ENCODE peak calls at places on chromosomes 1 and 21, in seven cellular contexts. One of them, this sample, is unnamed.

GRCh38 chr1:145879775-145880174 is 5.9 kb downstream of the ANKRD35 start:
- DNase-seq in K562: peak; percentile 35
- DNase-seq in heart right ventricle: no peak
- DNase-seq in body of pancreas: no peak
- DNase-seq in mucosa of descending colon: no peak
- DNase-seq in stomach: no peak
- DNase-seq in tibial artery: no peak
- DNase-seq in this sample: no peak

GRCh38 chr1:24635195-24635843 is 7.8 kb upstream of the SRRM1 start:
- DNase-seq in K562: peak; percentile 72
- DNase-seq in heart right ventricle: no peak
- DNase-seq in body of pancreas: peak; percentile 40
- DNase-seq in mucosa of descending colon: peak; percentile 23
- DNase-seq in stomach: no peak
- DNase-seq in tibial artery: no peak
- DNase-seq in this sample: no peak

GRCh38 chr1:228848406-228848805 is 113.1 kb downstream of the RHOU start:
- DNase-seq in K562: no peak
- DNase-seq in heart right ventricle: no peak
- DNase-seq in body of pancreas: no peak
- DNase-seq in mucosa of descending colon: peak; percentile 9
- DNase-seq in stomach: no peak
- DNase-seq in tibial artery: no peak
- DNase-seq in this sample: no peak

GRCh38 chr1:39896909-39897685 is 4.6 kb downstream of the MYCL start:
- DNase-seq in K562: no peak
- DNase-seq in heart right ventricle: no peak
- DNase-seq in body of pancreas: no peak
- DNase-seq in mucosa of descending colon: no peak
- DNase-seq in stomach: no peak
- DNase-seq in tibial artery: no peak
- DNase-seq in this sample: no peak

GRCh38 chr1:26959722-26960624 is at the start of gene KDF1:
- DNase-seq in K562: peak; percentile 67
- DNase-seq in heart right ventricle: no peak
- DNase-seq in body of pancreas: peak; percentile 92
- DNase-seq in mucosa of descending colon: peak; percentile 90
- DNase-seq in stomach: peak; percentile 92
- DNase-seq in tibial artery: no peak
- DNase-seq in this sample: peak; percentile 92

GRCh38 chr1:225762002-225762441 is 15.6 kb upstream of the SRP9 start:
- DNase-seq in K562: no peak
- DNase-seq in heart right ventricle: no peak
- DNase-seq in body of pancreas: no peak
- DNase-seq in mucosa of descending colon: no peak
- DNase-seq in stomach: peak; percentile 7
- DNase-seq in tibial artery: no peak
- DNase-seq in this sample: no peak

GRCh38 chr1:182351790-182352364 is 39.7 kb downstream of the GLUL start:
- DNase-seq in K562: no peak
- DNase-seq in heart right ventricle: no peak
- DNase-seq in body of pancreas: no peak
- DNase-seq in mucosa of descending colon: no peak
- DNase-seq in stomach: no peak
- DNase-seq in tibial artery: no peak
- DNase-seq in this sample: no peak

GRCh38 chr1:185733818-185734709 is at the start of gene HMCN1:
- DNase-seq in K562: peak; percentile 48
- DNase-seq in heart right ventricle: peak; percentile 82
- DNase-seq in body of pancreas: peak; percentile 64
- DNase-seq in mucosa of descending colon: peak; percentile 49
- DNase-seq in stomach: peak; percentile 58
- DNase-seq in tibial artery: peak; percentile 79
- DNase-seq in this sample: peak; percentile 63

GRCh38 chr1:22323846-22324504 is 127.7 kb upstream of the ZBTB40 start:
- DNase-seq in K562: no peak
- DNase-seq in heart right ventricle: no peak
- DNase-seq in body of pancreas: no peak
- DNase-seq in mucosa of descending colon: no peak
- DNase-seq in stomach: peak; percentile 10
- DNase-seq in tibial artery: no peak
- DNase-seq in this sample: no peak

GRCh38 chr1:55378582-55378981 is 163.4 kb upstream of the USP24 start:
- DNase-seq in K562: peak; percentile 52
- DNase-seq in heart right ventricle: no peak
- DNase-seq in body of pancreas: peak; percentile 54
- DNase-seq in mucosa of descending colon: peak; percentile 59
- DNase-seq in stomach: peak; percentile 60
- DNase-seq in tibial artery: no peak
- DNase-seq in this sample: no peak

GRCh38 chr1:27508139-27508665 is 18.2 kb upstream of the WASF2 start:
- DNase-seq in K562: peak; percentile 72
- DNase-seq in heart right ventricle: no peak
- DNase-seq in body of pancreas: no peak
- DNase-seq in mucosa of descending colon: no peak
- DNase-seq in stomach: no peak
- DNase-seq in tibial artery: no peak
- DNase-seq in this sample: peak; percentile 12

GRCh38 chr1:178374016-178374415 is 122.7 kb downstream of the CLEC20A start:
- DNase-seq in K562: no peak
- DNase-seq in heart right ventricle: no peak
- DNase-seq in body of pancreas: no peak
- DNase-seq in mucosa of descending colon: no peak
- DNase-seq in stomach: no peak
- DNase-seq in tibial artery: no peak
- DNase-seq in this sample: no peak

GRCh38 chr21:42376338-42376982 is 10.1 kb upstream of the TFF1 start:
- DNase-seq in K562: peak; percentile 77
- DNase-seq in heart right ventricle: no peak
- DNase-seq in body of pancreas: peak; percentile 43
- DNase-seq in mucosa of descending colon: peak; percentile 64
- DNase-seq in stomach: peak; percentile 88
- DNase-seq in tibial artery: no peak
- DNase-seq in this sample: peak; percentile 50

GRCh38 chr1:901108-901859 is 22.4 kb upstream of the SAMD11 start:
- DNase-seq in K562: peak; percentile 7
- DNase-seq in heart right ventricle: no peak
- DNase-seq in body of pancreas: no peak
- DNase-seq in mucosa of descending colon: no peak
- DNase-seq in stomach: no peak
- DNase-seq in tibial artery: no peak
- DNase-seq in this sample: no peak

GRCh38 chr1:38835230-38835827 is 24.2 kb downstream of the RRAGC start:
- DNase-seq in K562: peak; percentile 71
- DNase-seq in heart right ventricle: no peak
- DNase-seq in body of pancreas: peak; percentile 58
- DNase-seq in mucosa of descending colon: peak; percentile 83
- DNase-seq in stomach: no peak
- DNase-seq in tibial artery: no peak
- DNase-seq in this sample: no peak

GRCh38 chr21:26280715-26281310 is 110.2 kb upstream of the APP start:
- DNase-seq in K562: no peak
- DNase-seq in heart right ventricle: no peak
- DNase-seq in body of pancreas: no peak
- DNase-seq in mucosa of descending colon: no peak
- DNase-seq in stomach: no peak
- DNase-seq in tibial artery: no peak
- DNase-seq in this sample: no peak
- TF ChIP-seq CTCF in K562: no peak
- TF ChIP-seq CTCF in heart right ventricle: no peak
- TF ChIP-seq CTCF in body of pancreas: no peak
- TF ChIP-seq CTCF in mucosa of descending colon: no peak
- TF ChIP-seq CTCF in stomach: no peak
- TF ChIP-seq CTCF in tibial artery: no peak
- TF ChIP-seq CTCF in this sample: no peak

DNA sequence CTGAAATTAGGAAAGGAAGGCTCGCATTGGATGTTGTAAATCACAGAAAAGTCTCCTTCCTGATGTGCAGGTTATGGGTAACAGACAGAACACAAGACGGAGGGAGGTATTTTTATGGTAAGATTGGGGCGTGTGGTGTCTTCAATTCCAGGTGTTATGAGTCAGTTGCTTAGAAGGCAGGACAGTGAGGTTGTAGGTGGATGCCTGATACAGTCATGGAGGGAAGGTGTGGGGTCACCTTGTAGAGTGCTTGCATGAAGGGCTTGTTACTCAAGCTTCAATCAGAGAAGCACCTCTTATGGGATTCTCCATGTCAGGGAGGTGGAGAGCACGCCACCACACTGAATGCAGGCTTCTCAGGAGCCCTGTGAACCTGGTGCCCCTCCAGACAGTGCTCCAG is 63.1 kb downstream of the C1orf21 start:
- DNase-seq in K562: no peak
- DNase-seq in heart right ventricle: no peak
- DNase-seq in body of pancreas: no peak
- DNase-seq in mucosa of descending colon: no peak
- DNase-seq in stomach: no peak
- DNase-seq in tibial artery: no peak
- DNase-seq in this sample: no peak
- H3K4me1 ChIP-seq in K562: no peaks in the 10 kb centered on the region
- H3K4me1 ChIP-seq in heart right ventricle: peaks cover 1% of the 10 kb centered on the region
- H3K4me1 ChIP-seq in body of pancreas: no peaks in the 10 kb centered on the region
- H3K4me1 ChIP-seq in mucosa of descending colon: peaks cover 22% of the 10 kb centered on the region
- H3K4me1 ChIP-seq in stomach: no peaks in the 10 kb centered on the region
- H3K4me1 ChIP-seq in tibial artery: no peaks in the 10 kb centered on the region
- H3K4me1 ChIP-seq in this sample: peaks cover 23% of the 10 kb centered on the region

GRCh38 chr1:90486134-90486824 is 230.8 kb downstream of the BARHL2 start:
- DNase-seq in K562: no peak
- DNase-seq in heart right ventricle: no peak
- DNase-seq in body of pancreas: no peak
- DNase-seq in mucosa of descending colon: no peak
- DNase-seq in stomach: no peak
- DNase-seq in tibial artery: no peak
- DNase-seq in this sample: no peak

GRCh38 chr1:90488451-90488850 is 228.7 kb downstream of the BARHL2 start:
- DNase-seq in K562: no peak
- DNase-seq in heart right ventricle: no peak
- DNase-seq in body of pancreas: no peak
- DNase-seq in mucosa of descending colon: no peak
- DNase-seq in stomach: no peak
- DNase-seq in tibial artery: no peak
- DNase-seq in this sample: no peak

DNA sequence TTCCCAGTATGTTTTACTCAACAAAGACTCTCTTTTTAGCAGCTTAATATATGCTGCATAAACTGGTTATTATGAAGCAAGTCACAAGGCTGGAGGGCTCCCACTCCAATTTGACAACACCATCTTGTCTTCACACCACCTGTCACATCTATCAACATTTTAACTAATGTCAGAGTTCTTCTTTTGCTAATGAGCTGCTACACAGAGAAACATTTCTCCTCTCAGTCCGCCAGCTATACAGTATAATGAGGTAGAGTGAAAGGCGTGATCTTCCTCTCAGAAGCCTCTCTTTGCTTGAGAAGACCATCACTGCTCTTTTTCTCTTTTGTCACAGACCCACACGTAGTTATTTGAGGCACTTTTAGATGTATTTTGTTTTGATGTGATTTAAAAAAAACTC is 230.1 kb downstream of the BARHL2 start:
- DNase-seq in K562: no peak
- DNase-seq in heart right ventricle: no peak
- DNase-seq in body of pancreas: no peak
- DNase-seq in mucosa of descending colon: no peak
- DNase-seq in stomach: no peak
- DNase-seq in tibial artery: no peak
- DNase-seq in this sample: no peak
- TF ChIP-seq CTCF in K562: no peak
- TF ChIP-seq CTCF in heart right ventricle: no peak
- TF ChIP-seq CTCF in body of pancreas: no peak
- TF ChIP-seq CTCF in mucosa of descending colon: no peak
- TF ChIP-seq CTCF in stomach: no peak
- TF ChIP-seq CTCF in tibial artery: no peak
- TF ChIP-seq CTCF in this sample: no peak

GRCh38 chr1:8664887-8665286 is 152.6 kb downstream of the RERE start:
- DNase-seq in K562: no peak
- DNase-seq in heart right ventricle: no peak
- DNase-seq in body of pancreas: no peak
- DNase-seq in mucosa of descending colon: no peak
- DNase-seq in stomach: no peak
- DNase-seq in tibial artery: no peak
- DNase-seq in this sample: no peak
- H3K4me1 ChIP-seq in K562: peaks cover 68% of the 10 kb centered on the region
- H3K4me1 ChIP-seq in heart right ventricle: peaks cover 52% of the 10 kb centered on the region
- H3K4me1 ChIP-seq in body of pancreas: peaks cover 84% of the 10 kb centered on the region
- H3K4me1 ChIP-seq in mucosa of descending colon: peaks cover 35% of the 10 kb centered on the region
- H3K4me1 ChIP-seq in stomach: peaks cover 85% of the 10 kb centered on the region
- H3K4me1 ChIP-seq in tibial artery: no peaks in the 10 kb centered on the region
- H3K4me1 ChIP-seq in this sample: peaks cover 93% of the 10 kb centered on the region

GRCh38 chr1:62426794-62427193 is 10.1 kb upstream of the USP1 start:
- DNase-seq in K562: no peak
- DNase-seq in heart right ventricle: no peak
- DNase-seq in body of pancreas: no peak
- DNase-seq in mucosa of descending colon: no peak
- DNase-seq in stomach: no peak
- DNase-seq in tibial artery: no peak
- DNase-seq in this sample: no peak

GRCh38 chr1:62426238-62426637 is 10.6 kb upstream of the USP1 start:
- DNase-seq in K562: no peak
- DNase-seq in heart right ventricle: no peak
- DNase-seq in body of pancreas: no peak
- DNase-seq in mucosa of descending colon: no peak
- DNase-seq in stomach: no peak
- DNase-seq in tibial artery: no peak
- DNase-seq in this sample: no peak

GRCh38 chr1:62429581-62429980 is 7.3 kb upstream of the USP1 start:
- DNase-seq in K562: no peak
- DNase-seq in heart right ventricle: no peak
- DNase-seq in body of pancreas: no peak
- DNase-seq in mucosa of descending colon: no peak
- DNase-seq in stomach: no peak
- DNase-seq in tibial artery: no peak
- DNase-seq in this sample: no peak

GRCh38 chr1:62425041-62425440 is 11.8 kb upstream of the USP1 start:
- DNase-seq in K562: no peak
- DNase-seq in heart right ventricle: no peak
- DNase-seq in body of pancreas: no peak
- DNase-seq in mucosa of descending colon: no peak
- DNase-seq in stomach: no peak
- DNase-seq in tibial artery: no peak
- DNase-seq in this sample: no peak

GRCh38 chr1:62428351-62428750 is 8.5 kb upstream of the USP1 start:
- DNase-seq in K562: no peak
- DNase-seq in heart right ventricle: no peak
- DNase-seq in body of pancreas: no peak
- DNase-seq in mucosa of descending colon: no peak
- DNase-seq in stomach: no peak
- DNase-seq in tibial artery: no peak
- DNase-seq in this sample: no peak
- TF ChIP-seq CTCF in K562: no peak
- TF ChIP-seq CTCF in heart right ventricle: no peak
- TF ChIP-seq CTCF in body of pancreas: no peak
- TF ChIP-seq CTCF in mucosa of descending colon: no peak
- TF ChIP-seq CTCF in stomach: no peak
- TF ChIP-seq CTCF in tibial artery: no peak
- TF ChIP-seq CTCF in this sample: no peak

GRCh38 chr1:30740952-30741894 is 16.4 kb downstream of the LAPTM5 start:
- DNase-seq in K562: peak; percentile 52
- DNase-seq in heart right ventricle: no peak
- DNase-seq in body of pancreas: no peak
- DNase-seq in mucosa of descending colon: no peak
- DNase-seq in stomach: no peak
- DNase-seq in tibial artery: no peak
- DNase-seq in this sample: peak; percentile 34
- H3K4me1 ChIP-seq in K562: peaks cover 57% of the 10 kb centered on the region
- H3K4me1 ChIP-seq in heart right ventricle: no peaks in the 10 kb centered on the region
- H3K4me1 ChIP-seq in body of pancreas: peaks cover 2% of the 10 kb centered on the region
- H3K4me1 ChIP-seq in mucosa of descending colon: peaks cover 16% of the 10 kb centered on the region
- H3K4me1 ChIP-seq in stomach: peaks cover 11% of the 10 kb centered on the region
- H3K4me1 ChIP-seq in tibial artery: no peaks in the 10 kb centered on the region
- H3K4me1 ChIP-seq in this sample: peaks cover 43% of the 10 kb centered on the region

GRCh38 chr1:92951141-92951582 is 10.1 kb downstream of the DIPK1A start:
- DNase-seq in K562: peak; percentile 49
- DNase-seq in heart right ventricle: no peak
- DNase-seq in body of pancreas: peak; percentile 18
- DNase-seq in mucosa of descending colon: peak; percentile 69
- DNase-seq in stomach: no peak
- DNase-seq in tibial artery: no peak
- DNase-seq in this sample: no peak
- TF ChIP-seq CTCF in K562: peak; percentile 36
- TF ChIP-seq CTCF in heart right ventricle: no peak
- TF ChIP-seq CTCF in body of pancreas: no peak
- TF ChIP-seq CTCF in mucosa of descending colon: no peak
- TF ChIP-seq CTCF in stomach: no peak
- TF ChIP-seq CTCF in tibial artery: no peak
- TF ChIP-seq CTCF in this sample: no peak